ENCODE peak calls at places on chromosomes 6 and 20, in eight cellular contexts. M, R, Q, J, D, N, T and Y are unnamed samples.

GRCh38 chr6:36120539-36120938 is 9.8 kb upstream of the MAPK13 start:
- DNase-seq in D (no peak), M (peak), J (no peak), T (no peak), N (no peak), Q (no peak), R (peak), Y (no peak)

GRCh38 chr20:46367967-46368901 is 38.2 kb downstream of the ELMO2 start:
- DNase-seq in T (no peak), M (no peak), J (peak), N (peak), R (no peak), D (peak), Q (no peak), Y (no peak)

GRCh38 chr20:10110151-10110550 is 75.4 kb downstream of the ANKEF1 start:
- DNase-seq in T (no peak), M (no peak), Q (no peak), D (no peak), N (no peak), R (no peak), J (no peak), Y (peak)

GRCh38 chr20:51195419-51195901 is 172.6 kb upstream of the KCNG1 start:
- DNase-seq in N (peak), Q (peak), M (no peak), T (no peak), D (peak), J (no peak), R (peak), Y (peak)

GRCh38 chr20:10185741-10186558 is 32.7 kb upstream of the SNAP25 start:
- DNase-seq in N (no peak), M (no peak), J (peak), R (no peak), T (no peak), Q (no peak), D (peak), Y (peak)

GRCh38 chr6:31799781-31800180 is 4.2 kb upstream of the VARS1 start:
- DNase-seq in T (no peak), J (no peak), D (no peak), Q (no peak), N (no peak), R (no peak), M (no peak), Y (no peak)

GRCh38 chr6:154080434-154081189 is 41.6 kb downstream of the OPRM1 start:
- DNase-seq in R (no peak), N (no peak), Q (no peak), T (no peak), M (no peak), D (no peak), J (peak), Y (no peak)

GRCh38 chr20:52003976-52004375 is 187.6 kb downstream of the ZFP64 start:
- DNase-seq in D (no peak), N (no peak), J (no peak), T (no peak), M (no peak), Q (no peak), R (no peak), Y (no peak)

GRCh38 chr20:57795347-57795697 is 85.5 kb upstream of the PMEPA1 start:
- DNase-seq in T (no peak), N (peak), J (no peak), Q (peak), D (peak), R (no peak), M (no peak), Y (peak)

GRCh38 chr6:27684264-27685211 is 211.6 kb upstream of the ZNF184 start:
- DNase-seq in Q (peak), M (peak), N (peak), J (peak), T (no peak), R (peak), D (peak), Y (peak)

GRCh38 chr6:45576648-45577624 is 199.2 kb upstream of the SUPT3H start:
- DNase-seq in J (no peak), Q (no peak), T (no peak), R (no peak), M (no peak), D (no peak), N (no peak), Y (no peak)

GRCh38 chr20:63316502-63316921 is 23.5 kb downstream of the COL20A1 start:
- DNase-seq in M (no peak), D (no peak), N (no peak), T (no peak), Q (no peak), J (no peak), R (no peak), Y (no peak)

GRCh38 chr6:152594726-152595125 is 42.4 kb downstream of the SYNE1 start:
- DNase-seq in D (no peak), J (no peak), N (no peak), Q (no peak), R (no peak), T (no peak), M (no peak), Y (no peak)

GRCh38 chr6:43107344-43108062 is 31.4 kb downstream of the PTK7 start:
- DNase-seq in Q (no peak), D (no peak), J (no peak), N (no peak), T (no peak), M (no peak), R (no peak), Y (no peak)

GRCh38 chr6:44000164-44000842 is 126.9 kb downstream of the MRPL14 start:
- DNase-seq in D (no peak), T (no peak), N (peak), R (peak), J (no peak), M (peak), Q (no peak), Y (no peak)

GRCh38 chr6:2179950-2180349 is 65.5 kb downstream of the GMDS start:
- DNase-seq in M (no peak), Q (no peak), R (peak), N (no peak), T (no peak), D (peak), J (no peak), Y (peak)

GRCh38 chr20:6519556-6519955 is 247.9 kb upstream of the BMP2 start:
- DNase-seq in R (no peak), T (no peak), Q (peak), N (no peak), D (peak), M (no peak), J (no peak), Y (peak)

GRCh38 chr6:50610562-50610961 is 102.8 kb upstream of the TFAP2D start:
- DNase-seq in Q (no peak), N (no peak), R (peak), M (no peak), T (no peak), J (no peak), D (no peak), Y (no peak)

GRCh38 chr6:129691709-129692108 is 18.3 kb downstream of the ARHGAP18 start:
- DNase-seq in D (no peak), N (no peak), Q (no peak), M (no peak), R (no peak), J (no peak), T (no peak), Y (no peak)

GRCh38 chr6:149484733-149485700 is at the start of gene ZC3H12D:
- DNase-seq in M (peak), J (peak), R (peak), D (peak), Q (peak), T (no peak), N (peak), Y (peak)

GRCh38 chr6:4903751-4904370 is 100.0 kb downstream of the RPP40 start:
- DNase-seq in N (no peak), T (no peak), D (no peak), J (no peak), M (no peak), Q (no peak), R (no peak), Y (no peak)

GRCh38 chr6:169159331-169159730 is 94.3 kb downstream of the THBS2 start:
- DNase-seq in T (no peak), J (no peak), M (no peak), D (no peak), R (no peak), Q (no peak), N (no peak), Y (no peak)
- H3K4me3 ChIP-seq in T (no peak), J (no peak), M (no peak), D (no peak), R (no peak), Q (no peak), N (no peak), Y (no peak)

GRCh38 chr6:81246200-81246599 is 506.3 kb downstream of the TENT5A start:
- DNase-seq in N (no peak), M (no peak), R (no peak), Q (no peak), J (no peak), D (no peak), T (no peak), Y (no peak)

GRCh38 chr6:81241126-81241525 is 511.4 kb downstream of the TENT5A start:
- DNase-seq in R (no peak), N (no peak), Q (no peak), T (no peak), D (no peak), M (no peak), J (no peak), Y (peak)

GRCh38 chr6:81242634-81243033 is 509.8 kb downstream of the TENT5A start:
- DNase-seq in N (no peak), D (peak), Q (no peak), R (no peak), M (no peak), T (no peak), J (no peak), Y (peak)

GRCh38 chr6:81238390-81238789 is 514.1 kb downstream of the TENT5A start:
- DNase-seq in Q (no peak), N (no peak), D (no peak), M (no peak), T (no peak), J (no peak), R (no peak), Y (no peak)

DNA sequence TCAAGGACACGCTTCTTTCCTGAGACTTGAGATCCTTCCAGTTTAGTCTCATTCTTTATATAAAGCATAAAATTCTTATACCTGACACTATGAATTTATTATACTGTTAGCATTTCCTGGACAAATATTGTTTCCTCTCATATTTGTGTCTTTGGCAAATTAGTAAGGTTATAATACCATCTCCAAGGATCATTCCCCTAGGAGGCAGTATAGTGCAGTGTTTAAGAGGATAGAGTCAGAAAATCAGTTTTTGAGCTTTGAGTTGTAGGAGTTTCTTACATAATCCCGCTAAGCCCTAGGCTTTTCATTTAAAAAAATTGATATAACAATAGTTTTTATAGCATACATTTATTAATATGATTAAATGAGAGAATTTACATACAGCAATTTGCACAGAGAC is 510.8 kb downstream of the TENT5A start:
- DNase-seq in J (peak), Q (no peak), M (no peak), N (no peak), R (peak), T (no peak), D (peak), Y (peak)
- TF ChIP-seq CTCF in J (peak), Q (peak), M (peak), N (peak), R (peak), T (no peak), D (peak), Y (peak)

GRCh38 chr6:3740551-3741476 is 10.7 kb downstream of the PXDC1 start:
- DNase-seq in N (no peak), R (no peak), M (no peak), J (no peak), Q (no peak), D (no peak), T (no peak), Y (no peak)
- H3K4me3 ChIP-seq in N (no peak), R (no peak), M (no peak), J (no peak), Q (no peak), D (no peak), T (no peak), Y (no peak)

DNA sequence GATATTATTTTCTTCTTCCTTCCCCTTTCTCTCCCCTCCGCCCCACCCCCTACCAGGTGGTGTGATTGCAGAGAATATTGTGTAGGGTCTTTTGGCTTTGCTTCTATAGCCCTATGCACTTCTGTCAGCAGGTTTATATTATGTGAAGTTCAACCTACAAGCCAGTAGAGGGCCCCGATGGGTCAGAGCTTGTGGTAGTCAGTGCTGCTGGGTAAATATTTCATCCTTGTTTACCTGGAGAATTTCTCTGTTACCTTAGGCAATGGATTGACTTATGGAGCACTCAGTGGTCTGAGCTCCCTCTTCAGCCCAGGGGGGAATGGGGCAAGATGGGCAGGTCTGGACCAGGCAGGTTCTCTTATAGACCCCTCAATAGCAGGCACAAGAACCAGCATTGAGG is 720.9 kb downstream of the GRIK2 start:
- DNase-seq in J (peak), M (no peak), Q (no peak), D (no peak), T (no peak), R (peak), N (no peak), Y (no peak)
- TF ChIP-seq CTCF in J (no peak), M (no peak), Q (peak), D (no peak), T (no peak), R (peak), N (peak), Y (no peak)

GRCh38 chr6:14148471-14148870 is 30.9 kb downstream of the CD83 start:
- DNase-seq in T (no peak), D (no peak), R (no peak), J (no peak), N (no peak), Q (no peak), M (no peak), Y (no peak)
- H3K4me3 ChIP-seq in T (no peak), D (no peak), R (no peak), J (no peak), N (no peak), Q (no peak), M (no peak), Y (no peak)

DNA sequence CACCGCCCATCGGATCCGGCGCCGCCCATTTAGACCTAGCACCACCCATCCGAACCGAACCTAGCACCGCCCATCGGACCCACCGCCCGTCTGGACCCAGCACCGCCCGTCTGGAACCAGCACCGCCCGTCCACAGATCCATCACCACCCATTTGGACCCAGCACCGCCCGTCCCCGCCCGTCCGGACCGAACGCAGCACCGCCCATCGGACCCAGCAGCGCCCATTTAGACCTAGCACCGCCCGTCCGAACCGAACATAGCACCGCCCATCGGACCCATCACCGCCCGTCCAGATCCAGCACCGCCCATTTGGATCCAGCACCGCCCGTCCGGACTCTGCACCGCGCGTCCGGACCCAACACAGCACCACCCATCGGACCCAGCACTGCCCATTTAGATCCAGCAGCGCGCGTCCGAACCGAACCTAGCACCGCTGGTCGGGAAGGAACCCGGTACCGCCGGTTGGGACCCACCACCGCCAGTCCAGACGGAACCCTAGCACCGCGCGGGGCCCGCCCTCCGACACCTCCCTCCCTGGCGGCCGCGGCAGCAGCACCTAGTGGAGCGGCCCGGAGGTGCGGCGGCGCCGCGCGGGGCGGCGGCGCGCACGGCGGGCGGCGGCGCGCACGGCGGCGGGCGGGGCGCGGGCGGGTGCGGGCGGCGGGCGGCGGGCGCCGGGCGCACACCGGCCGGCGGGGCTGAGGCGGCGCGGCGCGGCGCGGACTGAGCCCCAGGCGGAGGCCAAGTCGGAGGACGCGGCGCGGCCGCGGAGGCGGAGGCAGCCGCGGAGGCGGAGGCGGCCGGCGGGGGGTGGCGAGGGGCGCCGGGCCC is at the start of gene AFDN:
- DNase-seq in N (no peak), T (peak), R (no peak), Q (no peak), J (peak), D (peak), M (peak), Y (no peak)
- TF ChIP-seq CTCF in N (peak), T (peak), R (no peak), Q (peak), J (peak), D (peak), M (peak), Y (no peak)